ENCODE peak calls at places on chromosome 10, in six cellular contexts. T, K, Z, M, E and R are unnamed samples.

GRCh38 chr10:80196270-80196949 is 8.9 kb downstream of the ANXA11 start:
- DNase-seq in E (no peak), K (no peak), T (peak), Z (no peak), M (no peak), R (peak)

GRCh38 chr10:28393956-28394568 is 91.2 kb upstream of the MPP7 start:
- DNase-seq in T (peak), Z (peak), M (peak), K (peak), E (no peak), R (peak)

GRCh38 chr10:2925631-2926030 is 141.7 kb upstream of the PFKP start:
- DNase-seq in K (no peak), T (peak), M (no peak), Z (peak), E (peak), R (peak)

GRCh38 chr10:112247791-112248190 is 35.4 kb upstream of the TECTB start:
- DNase-seq in Z (no peak), E (no peak), M (no peak), K (no peak), T (no peak), R (no peak)

GRCh38 chr10:32972929-32973328 is 14.9 kb upstream of the ITGB1 start:
- DNase-seq in K (no peak), M (no peak), E (no peak), T (no peak), Z (no peak), R (no peak)

GRCh38 chr10:26829810-26830515 is 30.8 kb downstream of the ABI1 start:
- DNase-seq in T (no peak), K (no peak), Z (no peak), M (no peak), E (no peak), R (no peak)

GRCh38 chr10:44982114-44982460 is 3.5 kb upstream of the DEPP1 start:
- DNase-seq in T (no peak), K (no peak), E (no peak), Z (peak), M (no peak), R (peak)

GRCh38 chr10:17607603-17608332 is 9.4 kb downstream of the HACD1 start:
- DNase-seq in E (no peak), T (no peak), Z (no peak), M (peak), K (peak), R (no peak)

GRCh38 chr10:102555781-102556328 is 52.1 kb downstream of the SUFU start:
- DNase-seq in T (no peak), M (no peak), Z (no peak), E (no peak), K (no peak), R (no peak)

GRCh38 chr10:73161079-73161478 is 6.7 kb downstream of the ECD start:
- DNase-seq in M (no peak), K (no peak), E (no peak), T (no peak), Z (no peak), R (no peak)

GRCh38 chr10:124741281-124741921 is 2.8 kb downstream of the FAM53B start:
- DNase-seq in Z (peak), M (peak), E (peak), T (peak), K (peak), R (peak)

GRCh38 chr10:42836771-42837468 is 54.3 kb downstream of the BMS1 start:
- DNase-seq in M (peak), K (no peak), E (no peak), Z (no peak), T (no peak), R (peak)

GRCh38 chr10:72079356-72079755 is 9.0 kb downstream of the SPOCK2 start:
- DNase-seq in Z (no peak), K (no peak), E (no peak), M (peak), T (no peak), R (no peak)

GRCh38 chr10:12432402-12433189 is 83.2 kb downstream of the CAMK1D start:
- DNase-seq in Z (no peak), M (no peak), T (no peak), E (no peak), K (peak), R (no peak)

GRCh38 chr10:31142026-31142425 is 110.4 kb upstream of the ZNF438 start:
- DNase-seq in K (no peak), T (no peak), Z (no peak), E (no peak), M (no peak), R (no peak)

GRCh38 chr10:11068861-11069633 is 51.4 kb downstream of the CELF2 start:
- DNase-seq in E (no peak), T (no peak), Z (no peak), K (no peak), M (no peak), R (no peak)

GRCh38 chr10:9140373-9140772 is 1085.9 kb downstream of the GATA3 start:
- DNase-seq in E (no peak), T (no peak), M (no peak), Z (no peak), K (no peak), R (no peak)

GRCh38 chr10:451021-451471 is 238.4 kb downstream of the DIP2C start:
- DNase-seq in Z (no peak), M (no peak), E (no peak), T (no peak), K (no peak), R (no peak)

GRCh38 chr10:23457632-23458417 is 18.9 kb downstream of the OTUD1 start:
- DNase-seq in M (no peak), K (no peak), Z (no peak), T (no peak), E (no peak), R (no peak)

GRCh38 chr10:48466611-48467240 is 138.1 kb downstream of the ARHGAP22 start:
- DNase-seq in E (no peak), K (no peak), M (no peak), T (no peak), Z (no peak), R (no peak)

GRCh38 chr10:115093286-115093775 is at the start of gene ATRNL1:
- DNase-seq in M (no peak), E (no peak), K (peak), Z (peak), T (no peak), R (no peak)

GRCh38 chr10:42866115-42866995 is 83.8 kb downstream of the BMS1 start:
- DNase-seq in E (no peak), M (peak), T (peak), Z (peak), K (peak), R (peak)